ENCODE peak calls at places on chromosome 18, in eight cellular contexts. X is spleen, D is testis, Y is A549, L is HCT116, I is mammary epithelial cell, R is adrenal gland, C is MM.1S. E is an unnamed sample.

GRCh38 chr18:48190994-48191393 is 218.2 kb downstream of the ZBTB7C start:
- DNase-seq in R (no peak), C (no peak), Y (no peak), L (no peak), I (no peak), X (no peak), D (no peak), E (no peak)

GRCh38 chr18:39946623-39947061 is 2008.4 kb upstream of the PIK3C3 start:
- DNase-seq in D (peak), I (peak), C (peak), L (peak), X (no peak), Y (peak), R (peak), E (no peak)

GRCh38 chr18:50806208-50806616 is 13.6 kb downstream of the MRO start:
- DNase-seq in Y (no peak), I (no peak), X (peak), L (no peak), C (no peak), D (no peak), R (peak), E (peak)

GRCh38 chr18:58789856-58790255 is 74.8 kb upstream of the ZNF532 start:
- DNase-seq in L (no peak), I (no peak), D (no peak), X (no peak), Y (no peak), R (peak), C (no peak), E (no peak)

GRCh38 chr18:76593838-76594237 is 98.8 kb upstream of the ZNF516 start:
- DNase-seq in C (no peak), Y (no peak), D (no peak), X (no peak), L (no peak), I (no peak), R (no peak), E (no peak)

GRCh38 chr18:36780748-36781147 is 48.1 kb downstream of the TPGS2 start:
- DNase-seq in L (no peak), C (no peak), D (no peak), R (no peak), X (no peak), Y (no peak), I (no peak), E (no peak)

GRCh38 chr18:58117685-58118403 is 73.8 kb downstream of the NEDD4L start:
- DNase-seq in D (peak), R (peak), I (peak), C (no peak), L (peak), X (no peak), Y (peak), E (no peak)

GRCh38 chr18:35089918-35090550 is 48.8 kb downstream of the MAPRE2 start:
- DNase-seq in C (no peak), Y (no peak), X (no peak), I (peak), R (no peak), L (no peak), D (no peak), E (no peak)

GRCh38 chr18:54612237-54612636 is 21.2 kb downstream of the DYNAP start:
- DNase-seq in R (no peak), C (no peak), D (no peak), X (no peak), I (peak), Y (no peak), L (no peak), E (no peak)

GRCh38 chr18:48460929-48461583 is 51.9 kb upstream of the ZBTB7C start:
- DNase-seq in X (no peak), C (no peak), D (no peak), L (no peak), I (peak), R (no peak), Y (no peak), E (no peak)

GRCh38 chr18:42953306-42953705 is 162.2 kb downstream of the RIT2 start:
- DNase-seq in R (no peak), X (no peak), I (no peak), C (no peak), L (no peak), D (no peak), Y (no peak), E (no peak)

DNA sequence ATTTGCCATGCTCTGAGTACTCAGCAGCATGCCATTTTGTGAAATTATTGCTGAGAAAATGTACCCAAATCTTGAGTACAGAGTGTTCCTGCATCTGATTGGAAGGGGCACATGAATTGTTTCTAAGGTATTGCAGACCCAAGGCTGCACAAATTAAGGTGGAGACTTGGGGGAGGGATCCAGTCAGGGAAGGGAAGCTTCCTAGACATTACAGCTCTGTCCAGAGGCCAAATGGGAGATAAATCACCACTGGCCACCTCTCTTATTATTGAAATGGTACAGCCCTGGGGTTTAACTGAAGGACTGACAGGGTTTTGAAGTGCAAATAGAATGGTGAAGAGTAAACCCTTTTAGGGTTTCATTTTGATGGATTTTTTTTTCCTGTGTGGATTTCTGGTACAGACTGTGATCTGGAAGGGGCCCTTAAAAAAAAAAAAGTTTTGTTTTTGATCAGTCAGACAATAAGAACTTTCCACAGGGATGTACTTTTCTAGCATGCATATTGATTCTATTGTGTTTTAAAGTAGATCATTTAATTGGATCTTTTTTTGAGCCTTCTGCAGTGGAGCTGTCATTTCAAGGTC is 119.4 kb downstream of the GREB1L start:
- DNase-seq in R (no peak), Y (no peak), I (no peak), X (no peak), D (no peak), C (no peak), L (peak), E (no peak)
- H3K27ac ChIP-seq in R (no peak), Y (no peak), I (no peak), X (no peak), D (peak), C (no peak), L (no peak), E (peak)

GRCh38 chr18:28176933-28177827 is at the start of gene CDH2:
- DNase-seq in L (no peak), R (peak), I (peak), X (peak), D (peak), C (peak), Y (peak), E (no peak)
- H3K4me3 ChIP-seq in L (no peak), R (peak), I (peak), X (peak), D (peak), C (peak), Y (peak), E (peak)

DNA sequence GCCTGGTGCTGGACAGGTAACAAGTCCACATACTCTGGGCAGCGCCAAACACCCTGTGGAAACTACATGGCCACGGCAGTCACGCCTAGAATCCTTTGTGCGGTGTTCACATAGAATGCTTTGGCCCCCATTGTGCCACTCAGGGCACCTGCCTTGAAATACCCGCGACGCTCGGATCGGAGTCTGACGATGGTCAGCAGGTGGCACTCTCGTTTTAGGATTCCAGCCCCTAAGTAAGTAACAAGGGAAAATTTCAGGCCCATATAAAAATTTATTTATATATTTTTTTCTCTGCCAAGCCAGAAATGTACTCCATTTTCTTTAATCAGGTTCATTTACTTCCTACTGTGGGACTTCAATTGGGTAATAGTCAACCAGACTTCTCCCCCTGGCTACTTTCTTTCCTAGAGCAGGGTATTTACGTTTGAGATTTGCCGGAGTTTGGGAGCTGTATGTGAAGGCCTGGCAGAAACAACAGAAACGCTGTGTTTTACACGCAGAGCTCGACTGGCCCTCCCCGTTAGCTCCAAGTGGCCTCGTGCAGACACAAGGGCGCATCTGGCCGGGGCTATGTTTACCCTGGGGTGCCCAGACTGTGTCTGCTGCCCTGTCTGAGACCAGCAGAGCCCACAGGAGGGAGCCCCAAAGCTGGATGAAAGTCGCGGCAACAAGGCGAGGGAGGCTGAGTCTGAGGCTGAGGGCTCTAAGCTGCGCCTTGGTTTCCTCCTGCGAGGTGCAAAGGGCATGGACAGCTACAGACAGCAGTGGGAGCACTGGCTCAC is 41.6 kb downstream of the LRRC30 start:
- DNase-seq in X (no peak), Y (peak), C (peak), R (peak), L (no peak), I (peak), D (peak), E (peak)
- TF ChIP-seq CTCF in X (no peak), Y (peak), C (peak), R (peak), L (no peak), I (peak), D (peak), E (peak)

DNA sequence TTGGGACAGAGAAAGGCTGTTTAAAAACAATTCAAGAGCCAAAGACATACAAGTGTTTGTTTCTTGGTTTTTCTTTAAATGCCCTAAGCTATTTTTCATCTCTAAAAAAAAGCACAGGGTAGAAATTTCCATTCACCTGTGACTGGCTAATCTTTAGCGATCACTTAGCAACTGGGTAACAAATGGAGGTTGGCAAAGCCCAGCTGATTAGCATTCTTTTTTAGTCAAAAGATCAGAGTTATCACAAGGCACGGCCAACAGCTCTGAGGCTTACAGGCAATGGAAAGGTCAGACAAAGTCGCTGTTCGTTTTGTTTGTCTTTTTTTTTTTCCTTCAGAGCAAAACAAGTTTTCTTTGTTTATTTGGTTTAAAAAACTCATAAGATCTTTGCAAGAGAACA is 29.0 kb upstream of the TTR start:
- DNase-seq in Y (no peak), X (no peak), C (no peak), R (peak), L (no peak), D (no peak), I (no peak), E (no peak)
- H3K27ac ChIP-seq in Y (no peak), X (no peak), C (no peak), R (peak), L (no peak), D (no peak), I (no peak), E (no peak)